ENCODE peak calls at places on chromosomes 13 and 19, in ten cellular contexts. Y is transverse colon, O is SK-N-SH, B is breast epithelium, Q is stomach, W is HCT116, T is prostate gland, M is GM23338, S is K562, I is GM12878. X is an unnamed sample. For H3K27me3, the result is how much of the 10 kb centered on the place peaks cover.

GRCh38 chr13:89136678-89137077 is 1465.5 kb downstream of the SLITRK5 start:
- DNase-seq in Y (no peak), O (no peak), B (no peak), Q (no peak), W (no peak), T (no peak), M (no peak), S (no peak), I (no peak), X (no peak)

GRCh38 chr19:7819337-7819736 is 10.7 kb upstream of the EVI5L start:
- DNase-seq in Y (no peak), O (no peak), B (no peak), Q (no peak), W (no peak), T (no peak), M (no peak), S (no peak), I (peak), X (no peak)

GRCh38 chr13:98460519-98460918 is 116.4 kb downstream of the STK24 start:
- DNase-seq in Y (no peak), O (no peak), B (no peak), Q (no peak), W (no peak), T (no peak), M (no peak), S (no peak), I (no peak), X (peak)

GRCh38 chr19:50190439-50190891 is 13.0 kb upstream of the MYH14 start:
- DNase-seq in Y (peak), O (no peak), B (no peak), Q (peak), W (no peak), T (no peak), M (no peak), S (no peak), I (peak), X (no peak)

GRCh38 chr13:112757759-112758086 is 67.9 kb downstream of the ATP11A start:
- DNase-seq in Y (no peak), O (no peak), B (no peak), Q (no peak), W (no peak), T (no peak), M (no peak), S (no peak), I (no peak), X (no peak)

GRCh38 chr19:10362259-10362658 is 18.1 kb downstream of the TYK2 start:
- DNase-seq in Y (no peak), O (no peak), B (no peak), Q (no peak), W (no peak), T (no peak), M (no peak), S (peak), I (no peak), X (no peak)

GRCh38 chr13:55087085-55087484 is 2053.6 kb upstream of the PRR20A start:
- DNase-seq in Y (no peak), O (no peak), B (no peak), Q (no peak), W (no peak), T (no peak), M (peak), S (no peak), I (no peak), X (no peak)

GRCh38 chr13:38866649-38867048 is 124.0 kb downstream of the STOML3 start:
- DNase-seq in Y (no peak), O (no peak), B (no peak), Q (no peak), W (no peak), T (no peak), M (no peak), S (no peak), I (no peak), X (no peak)

GRCh38 chr19:51107406-51108065 is 673 bp downstream of the CTU1 start:
- DNase-seq in Y (no peak), O (no peak), B (no peak), Q (no peak), W (peak), T (no peak), M (peak), S (no peak), I (no peak), X (no peak)

GRCh38 chr19:6068711-6069110 is 41.6 kb downstream of the RFX2 start:
- DNase-seq in Y (no peak), O (no peak), B (no peak), Q (no peak), W (no peak), T (no peak), M (no peak), S (no peak), I (no peak), X (no peak)

GRCh38 chr13:21243045-21243842 is 66.8 kb downstream of the MRPL57 start:
- DNase-seq in Y (no peak), O (no peak), B (no peak), Q (no peak), W (no peak), T (peak), M (no peak), S (no peak), I (no peak), X (no peak)

GRCh38 chr19:5627395-5627904 is 4.6 kb downstream of the SAFB start:
- DNase-seq in Y (peak), O (no peak), B (peak), Q (peak), W (no peak), T (no peak), M (peak), S (peak), I (peak), X (peak)

GRCh38 chr13:77733674-77734073 is 36.2 kb downstream of the SLAIN1 start:
- DNase-seq in Y (no peak), O (no peak), B (no peak), Q (no peak), W (no peak), T (no peak), M (no peak), S (no peak), I (no peak), X (no peak)

GRCh38 chr19:53927745-53928144 is 18.7 kb downstream of the CACNG7 start:
- DNase-seq in Y (no peak), O (no peak), B (no peak), Q (no peak), W (no peak), T (no peak), M (peak), S (peak), I (no peak), X (no peak)

GRCh38 chr19:50695251-50696064 is 24.1 kb downstream of the SHANK1 start:
- DNase-seq in Y (no peak), O (peak), B (no peak), Q (no peak), W (no peak), T (no peak), M (peak), S (peak), I (no peak), X (no peak)

GRCh38 chr19:40450664-40451063 is 6.5 kb upstream of the SERTAD3 start:
- DNase-seq in Y (no peak), O (no peak), B (no peak), Q (no peak), W (no peak), T (no peak), M (no peak), S (no peak), I (no peak), X (no peak)

GRCh38 chr13:29749401-29750177 is 100.8 kb downstream of the UBL3 start:
- DNase-seq in Y (no peak), O (no peak), B (no peak), Q (no peak), W (no peak), T (no peak), M (no peak), S (no peak), I (no peak), X (no peak)

GRCh38 chr19:2221918-2222317 is 14.2 kb downstream of the PLEKHJ1 start:
- DNase-seq in Y (no peak), O (peak), B (no peak), Q (no peak), W (no peak), T (no peak), M (no peak), S (no peak), I (no peak), X (no peak)

GRCh38 chr13:106569233-106570095 is 1.5 kb upstream of the ARGLU1 start:
- DNase-seq in Y (no peak), O (no peak), B (no peak), Q (no peak), W (no peak), T (no peak), M (no peak), S (no peak), I (no peak), X (no peak)

GRCh38 chr19:18776288-18776594 is 14.9 kb downstream of the COMP start:
- DNase-seq in Y (no peak), O (no peak), B (no peak), Q (no peak), W (no peak), T (no peak), M (no peak), S (peak), I (no peak), X (no peak)

GRCh38 chr19:9932835-9933234 is 3.5 kb downstream of the OLFM2 start:
- DNase-seq in Y (no peak), O (no peak), B (no peak), Q (no peak), W (no peak), T (no peak), M (no peak), S (no peak), I (no peak), X (no peak)

GRCh38 chr19:7450243-7451223 is 38.3 kb downstream of the PEX11G start:
- DNase-seq in Y (no peak), O (no peak), B (no peak), Q (no peak), W (peak), T (no peak), M (no peak), S (no peak), I (peak), X (no peak)

GRCh38 chr19:49927526-49928264 is 1.3 kb upstream of the ATF5 start:
- DNase-seq in Y (no peak), O (no peak), B (no peak), Q (no peak), W (no peak), T (no peak), M (no peak), S (peak), I (no peak), X (no peak)

GRCh38 chr13:106391271-106391670 is 144.2 kb downstream of the EFNB2 start:
- DNase-seq in Y (no peak), O (no peak), B (no peak), Q (no peak), W (no peak), T (no peak), M (no peak), S (no peak), I (no peak), X (no peak)

GRCh38 chr13:40676007-40676406 is 9.6 kb upstream of the FOXO1 start:
- DNase-seq in Y (no peak), O (no peak), B (no peak), Q (no peak), W (no peak), T (no peak), M (no peak), S (no peak), I (no peak), X (no peak)

GRCh38 chr19:42422576-42423461 is 4.4 kb downstream of the LIPE start:
- DNase-seq in Y (peak), O (peak), B (no peak), Q (no peak), W (no peak), T (no peak), M (peak), S (no peak), I (no peak), X (peak)

GRCh38 chr13:107743100-107743499 is 472.2 kb downstream of the LIG4 start:
- DNase-seq in Y (no peak), O (no peak), B (no peak), Q (no peak), W (no peak), T (no peak), M (no peak), S (no peak), I (no peak), X (no peak)

GRCh38 chr13:100269837-100270236 is 180.9 kb downstream of the PCCA start:
- DNase-seq in Y (peak), O (no peak), B (peak), Q (peak), W (no peak), T (no peak), M (no peak), S (no peak), I (no peak), X (peak)

GRCh38 chr19:14091086-14091884 is 734 bp upstream of the SAMD1 start:
- DNase-seq in Y (peak), O (peak), B (peak), Q (no peak), W (no peak), T (no peak), M (peak), S (peak), I (no peak), X (no peak)

GRCh38 chr13:114002771-114003321 is 29.0 kb upstream of the C13orf46 start:
- DNase-seq in Y (no peak), O (no peak), B (no peak), Q (no peak), W (no peak), T (no peak), M (no peak), S (no peak), I (no peak), X (peak)

DNA sequence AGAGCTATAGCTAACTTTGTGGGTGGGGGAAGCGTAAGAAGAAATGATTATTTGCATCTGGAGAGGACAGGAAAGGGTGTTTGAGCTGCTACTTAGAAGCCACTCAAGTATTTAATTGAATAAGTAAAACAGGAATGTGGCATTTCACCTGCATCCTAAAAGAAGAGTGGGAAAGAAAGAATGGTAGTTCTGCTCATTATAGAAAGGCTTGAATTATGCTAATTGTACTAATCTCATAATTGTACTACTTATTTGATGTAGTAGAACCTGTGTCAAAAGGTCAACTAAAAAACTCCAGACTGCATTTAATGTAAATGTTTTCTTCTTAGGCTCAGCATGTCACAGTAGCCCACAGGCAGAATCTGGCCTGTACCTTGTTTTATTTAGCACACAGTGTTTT is 113.6 kb downstream of the RNF17 start:
- DNase-seq in Y (no peak), O (no peak), B (no peak), Q (no peak), W (no peak), T (no peak), M (no peak), S (no peak), I (no peak), X (no peak)
- TF ChIP-seq POLR2AphosphoS5 in Y (no peak), O (no peak), B (no peak), Q (no peak), W (no peak), T (no peak), M (no peak), S (no peak), I (no peak), X (no peak)

DNA sequence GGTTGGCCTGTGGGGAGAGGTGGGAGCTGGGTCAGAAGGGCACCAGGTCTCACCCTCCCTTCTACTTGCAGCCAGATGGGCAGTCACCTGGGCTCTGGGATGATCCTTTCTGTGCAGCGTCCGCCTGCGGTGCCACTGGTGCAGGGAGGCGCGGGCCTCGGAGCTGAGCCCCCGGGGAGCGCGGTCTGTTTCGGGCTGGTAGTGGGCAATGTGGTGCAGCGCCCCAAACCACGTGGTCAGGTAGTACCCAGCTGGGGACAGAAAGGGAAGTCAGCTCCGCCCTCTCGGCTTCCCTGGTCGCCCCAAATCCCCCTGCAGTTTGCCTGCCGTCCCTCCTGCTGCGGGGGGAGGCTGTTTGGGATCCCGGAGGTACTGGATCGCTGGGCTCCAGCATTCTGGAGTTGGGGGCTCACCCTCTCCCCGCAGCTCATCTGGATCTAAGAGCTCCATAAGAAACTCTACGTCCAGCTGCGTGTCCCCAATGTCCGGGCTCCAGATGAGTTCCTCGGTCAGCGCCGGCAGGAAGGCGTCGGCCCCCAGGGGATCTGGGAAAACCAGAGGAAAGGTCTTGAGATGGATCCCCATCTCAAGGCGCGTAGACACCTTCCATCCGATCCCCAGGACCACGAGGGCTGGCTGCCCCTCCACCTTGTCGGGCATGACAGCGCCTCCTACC is 8.8 kb downstream of the RINL start:
- DNase-seq in Y (peak), O (peak), B (no peak), Q (no peak), W (no peak), T (no peak), M (peak), S (no peak), I (no peak), X (no peak)
- H3K27ac ChIP-seq in Y (peak), O (no peak), B (peak), Q (peak), W (no peak), T (peak), M (no peak), S (no peak), I (peak), X (no peak)

GRCh38 chr13:111115841-111116500 is 861 bp downstream of the ARHGEF7 start:
- DNase-seq in Y (peak), O (peak), B (no peak), Q (no peak), W (no peak), T (no peak), M (peak), S (no peak), I (no peak), X (no peak)
- H3K27me3 ChIP-seq in Y (half or more), O (half or more), B (half or more), Q (under half), W (under half), T (under half), M (half or more), S (under half), I (under half), X (under half)

GRCh38 chr13:59837101-59837500 is 326.6 kb downstream of the DIAPH3 start:
- DNase-seq in Y (no peak), O (no peak), B (no peak), Q (no peak), W (no peak), T (no peak), M (no peak), S (no peak), I (no peak), X (no peak)
- TF ChIP-seq POLR2AphosphoS5 in Y (no peak), O (no peak), B (no peak), Q (no peak), W (no peak), T (no peak), M (no peak), S (no peak), I (no peak), X (no peak)

DNA sequence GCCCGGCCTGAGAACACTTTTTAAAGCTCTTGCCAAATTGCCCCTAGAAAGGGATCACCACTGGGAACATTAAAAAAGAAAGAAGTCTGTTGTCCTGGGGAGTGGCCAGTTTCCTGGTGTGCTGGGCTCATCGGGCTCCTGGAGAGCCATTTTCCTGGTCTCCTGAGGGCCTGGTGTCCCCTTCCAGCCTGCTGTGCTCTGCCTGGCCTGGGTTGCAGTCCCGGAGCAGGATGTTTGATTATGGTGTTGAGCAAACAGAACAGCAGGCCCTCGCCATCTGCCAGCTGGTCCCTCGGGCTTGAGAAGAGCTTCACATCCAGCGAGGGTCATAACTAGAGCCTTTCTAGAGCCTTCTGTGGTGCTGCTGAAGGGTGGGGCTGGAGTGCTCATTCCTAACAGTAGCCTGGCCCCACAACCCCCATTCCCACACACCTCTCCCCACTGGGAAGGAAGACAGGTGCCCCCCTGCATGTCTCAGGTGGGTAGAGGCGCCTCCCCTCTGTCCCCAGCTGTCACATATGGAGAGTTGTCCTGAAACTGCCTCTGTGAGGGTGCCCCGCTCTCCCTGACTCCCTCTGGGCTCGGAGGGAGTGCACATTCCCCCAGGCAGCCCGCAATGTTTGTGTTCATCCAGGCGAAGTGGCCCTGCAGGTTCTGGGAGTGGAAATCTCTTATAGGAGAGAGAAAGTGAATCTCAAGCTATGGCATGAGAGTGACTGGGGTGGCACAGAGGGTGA is 151.1 kb downstream of the SIPA1L3 start:
- DNase-seq in Y (peak), O (peak), B (peak), Q (peak), W (no peak), T (peak), M (no peak), S (no peak), I (no peak), X (no peak)
- H3K27ac ChIP-seq in Y (peak), O (peak), B (peak), Q (peak), W (no peak), T (peak), M (no peak), S (no peak), I (peak), X (no peak)

X was measured in sigmoid colon.